ENCODE peak calls at places on chromosome 18, in eight cellular contexts. L is stimulated activated CD8-positive, alpha-beta memory T cell treated with anti-CD3 and anti-CD28 coated beads, Interleukin-7, amount 100 ng/mL, for 48 hours; U is mucosa of descending colon; B is HEK293T; E is left lobe of liver; Z is ELR; D is amniotic epithelial cell; C is HS-5. P is an unnamed sample.

GRCh38 chr18:21897811-21898210 is 157.2 kb downstream of the MIB1 start:
- DNase-seq in L (no peak), U (no peak), B (peak; percentile 75), E (peak; percentile 55), Z (peak; percentile 64), D (peak; percentile 46), C (peak; percentile 4), P (no peak)

GRCh38 chr18:79400091-79400590 is 4.4 kb downstream of the NFATC1 start:
- DNase-seq in L (peak; percentile 54), U (peak; percentile 84), B (peak; percentile 48), E (no peak), Z (no peak), D (no peak), C (no peak), P (no peak)

GRCh38 chr18:58556333-58557012 is 72.4 kb downstream of the ALPK2 start:
- DNase-seq in L (no peak), U (no peak), B (no peak), E (no peak), Z (no peak), D (peak; percentile 81), C (no peak), P (no peak)

GRCh38 chr18:23844991-23845680 is 155.9 kb downstream of the LAMA3 start:
- DNase-seq in L (no peak), U (no peak), B (no peak), E (no peak), Z (peak; percentile 50), D (peak; percentile 68), C (no peak), P (no peak)

GRCh38 chr18:811192-812122 is 585 bp downstream of the YES1 start:
- DNase-seq in L (no peak), U (peak; percentile 74), B (peak; percentile 20), E (peak; percentile 66), Z (peak; percentile 53), D (no peak), C (peak; percentile 5), P (no peak)

GRCh38 chr18:40431071-40431998 is 1523.7 kb upstream of the PIK3C3 start:
- DNase-seq in L (no peak), U (no peak), B (peak; percentile 33), E (no peak), Z (no peak), D (peak; percentile 56), C (no peak), P (no peak)

GRCh38 chr18:457120-457519 is 43.4 kb downstream of the COLEC12 start:
- DNase-seq in L (no peak), U (peak; percentile 49), B (peak; percentile 36), E (no peak), Z (no peak), D (no peak), C (no peak), P (no peak)

GRCh38 chr18:8987250-8987649 is 115.2 kb upstream of the NDUFV2 start:
- DNase-seq in L (no peak), U (no peak), B (no peak), E (no peak), Z (no peak), D (peak; percentile 27), C (no peak), P (no peak)

GRCh38 chr18:44537521-44537920 is 143.2 kb upstream of the SETBP1 start:
- DNase-seq in L (no peak), U (no peak), B (no peak), E (no peak), Z (peak; percentile 67), D (peak; percentile 3), C (peak; percentile 77), P (peak; percentile 3)

GRCh38 chr18:36451454-36452251 is 154.1 kb downstream of the FHOD3 start:
- DNase-seq in L (no peak), U (no peak), B (no peak), E (no peak), Z (peak; percentile 29), D (no peak), C (no peak), P (no peak)

GRCh38 chr18:23900979-23901378 is 113.6 kb upstream of the TTC39C start:
- DNase-seq in L (no peak), U (no peak), B (no peak), E (no peak), Z (no peak), D (no peak), C (no peak), P (no peak)

GRCh38 chr18:44508474-44508873 is 172.2 kb upstream of the SETBP1 start:
- DNase-seq in L (no peak), U (no peak), B (no peak), E (no peak), Z (no peak), D (no peak), C (no peak), P (no peak)

GRCh38 chr18:35513181-35513932 is 15.6 kb upstream of the INO80C start:
- DNase-seq in L (no peak), U (no peak), B (peak; percentile 56), E (no peak), Z (peak; percentile 49), D (peak; percentile 92), C (no peak), P (no peak)

GRCh38 chr18:13279181-13280065 is 60.9 kb downstream of the LDLRAD4 start:
- DNase-seq in L (no peak), U (no peak), B (no peak), E (no peak), Z (no peak), D (no peak), C (no peak), P (no peak)